ENCODE peak calls at places on chromosomes 13 and 19, in eight cellular contexts. A, C, Q, M, I, J, W and B are unnamed samples.
A peak's percentile ranks its signal among the peaks of the same experiment; 100 is the strongest.

GRCh38 chr13:51525567-51526165 is 58.6 kb upstream of the WDFY2 start:
- DNase-seq in W (no peak), M (no peak), J (no peak), Q (no peak), A (no peak), I (no peak), C (peak; percentile 34), B (no peak)

GRCh38 chr13:50543767-50544166 is 299.7 kb downstream of the DLEU7 start:
- DNase-seq in W (no peak), Q (no peak), C (peak; percentile 92), A (no peak), J (peak; percentile 65), M (no peak), I (no peak), B (no peak)

GRCh38 chr13:112888238-112889111 is 80.5 kb upstream of the MCF2L start:
- DNase-seq in J (no peak), M (no peak), I (no peak), W (no peak), A (no peak), Q (peak; percentile 26), C (no peak), B (no peak)

GRCh38 chr13:71852082-71852481 is 14.9 kb downstream of the DACH1 start:
- DNase-seq in W (no peak), I (no peak), C (no peak), M (peak; percentile 66), Q (no peak), J (no peak), A (no peak), B (no peak)

GRCh38 chr19:17385878-17386611 is 8.0 kb downstream of the CCDC194 start:
- DNase-seq in J (no peak), A (peak; percentile 59), W (peak; percentile 43), M (peak; percentile 74), C (peak; percentile 24), Q (peak; percentile 66), I (peak; percentile 77), B (no peak)

GRCh38 chr13:92948034-92948433 is 278.6 kb upstream of the GPC6 start:
- DNase-seq in A (no peak), C (no peak), I (no peak), M (peak; percentile 19), Q (no peak), W (no peak), J (no peak), B (no peak)

GRCh38 chr19:10305139-10305806 is 4.3 kb downstream of the ZGLP1 start:
- DNase-seq in J (no peak), M (no peak), Q (peak; percentile 47), I (no peak), C (peak; percentile 72), W (no peak), A (no peak), B (no peak)

GRCh38 chr19:38268539-38268938 is 4.2 kb downstream of the SPINT2 start:
- DNase-seq in M (no peak), J (no peak), A (no peak), W (no peak), C (no peak), I (no peak), Q (no peak), B (no peak)

GRCh38 chr13:94065741-94066140 is 413.7 kb downstream of the DCT start:
- DNase-seq in M (no peak), I (no peak), Q (no peak), A (no peak), J (no peak), C (no peak), W (no peak), B (no peak)

GRCh38 chr19:39568604-39569003 is 28.6 kb upstream of the EID2 start:
- DNase-seq in M (no peak), C (peak; percentile 11), Q (no peak), I (no peak), W (no peak), A (no peak), J (no peak), B (no peak)

GRCh38 chr19:15120135-15121026 is 13.2 kb downstream of the SYDE1 start:
- DNase-seq in A (no peak), W (no peak), Q (no peak), M (no peak), J (no peak), I (no peak), C (no peak), B (no peak)

GRCh38 chr19:38951187-38951586 is 20.4 kb downstream of the MRPS12 start:
- DNase-seq in I (no peak), A (no peak), J (no peak), W (no peak), M (no peak), C (no peak), Q (no peak), B (no peak)

GRCh38 chr13:74068471-74068870 is 65.7 kb downstream of the KLF12 start:
- DNase-seq in I (peak; percentile 30), J (no peak), W (peak; percentile 29), M (no peak), Q (no peak), A (no peak), C (no peak), B (no peak)

GRCh38 chr13:95420501-95420900 is 119.2 kb upstream of the ABCC4 start:
- DNase-seq in A (no peak), I (no peak), W (no peak), C (no peak), Q (no peak), J (no peak), M (no peak), B (no peak)

GRCh38 chr13:40187836-40188591 is 478.4 kb downstream of the FOXO1 start:
- DNase-seq in J (no peak), M (peak; percentile 69), I (peak; percentile 65), W (peak; percentile 66), C (no peak), A (no peak), Q (no peak), B (no peak)

GRCh38 chr13:106173346-106173745 is 362.1 kb downstream of the EFNB2 start:
- DNase-seq in W (no peak), J (no peak), A (no peak), C (no peak), I (no peak), M (no peak), Q (no peak), B (no peak)

GRCh38 chr13:51942189-51942588 is 69.1 kb downstream of the ATP7B start:
- DNase-seq in I (peak; percentile 31), Q (no peak), M (no peak), W (peak; percentile 61), A (no peak), J (no peak), C (no peak), B (no peak)